ENCODE peak calls at places on chromosomes 5 and 9, in five cellular contexts. X is colonic mucosa, Q is AG10803, J is choroid plexus epithelial cell, G is Peyer's patch. C is an unnamed sample.

GRCh38 chr9:76373777-76374474 is 20.3 kb downstream of the RFK start:
- DNase-seq in X (no peak), Q (no peak), J (no peak), G (no peak), C (no peak)

GRCh38 chr9:9920425-9920824 is 692.4 kb downstream of the PTPRD start:
- DNase-seq in X (no peak), Q (no peak), J (peak; percentile 2), G (no peak), C (no peak)

GRCh38 chr5:176772271-176773210 is 37.8 kb upstream of the UNC5A start:
- DNase-seq in X (peak; percentile 11), Q (no peak), J (no peak), G (no peak), C (no peak)

GRCh38 chr9:25850803-25851202 is 172.6 kb upstream of the TUSC1 start:
- DNase-seq in X (no peak), Q (no peak), J (no peak), G (no peak), C (no peak)

GRCh38 chr5:171316258-171317121 is 7.4 kb downstream of the TLX3 start:
- DNase-seq in X (no peak), Q (no peak), J (no peak), G (no peak), C (no peak)

GRCh38 chr9:33108472-33108871 is 32.0 kb upstream of the SMU1 start:
- DNase-seq in X (no peak), Q (no peak), J (no peak), G (no peak), C (no peak)

GRCh38 chr5:171764265-171764664 is 21.4 kb upstream of the SMIM23 start:
- DNase-seq in X (no peak), Q (no peak), J (no peak), G (no peak), C (no peak)

GRCh38 chr5:35785601-35786085 is 71.0 kb upstream of the IL7R start:
- DNase-seq in X (no peak), Q (no peak), J (peak; percentile 35), G (no peak), C (no peak)

GRCh38 chr9:79980440-79980839 is 408.7 kb downstream of the TLE4 start:
- DNase-seq in X (no peak), Q (no peak), J (no peak), G (no peak), C (no peak)

GRCh38 chr5:55923177-55923872 is 71.4 kb downstream of the IL6ST start:
- DNase-seq in X (no peak), Q (no peak), J (no peak), G (no peak), C (no peak)

GRCh38 chr5:157303023-157303422 is 37.1 kb downstream of the CYFIP2 start:
- DNase-seq in X (no peak), Q (no peak), J (no peak), G (no peak), C (no peak)

GRCh38 chr5:139561655-139562451 is 714 bp downstream of the UBE2D2 start:
- DNase-seq in X (peak; percentile 56), Q (peak; percentile 37), J (peak; percentile 50), G (no peak), C (no peak)

GRCh38 chr5:112492291-112492690 is 73.2 kb upstream of the EPB41L4A start:
- DNase-seq in X (no peak), Q (peak; percentile 53), J (peak; percentile 78), G (no peak), C (no peak)

GRCh38 chr5:38532165-38532669 is 24.2 kb downstream of the LIFR start:
- DNase-seq in X (no peak), Q (no peak), J (no peak), G (no peak), C (no peak)

GRCh38 chr9:135014341-135015010 is 73.0 kb upstream of the OLFM1 start:
- DNase-seq in X (no peak), Q (no peak), J (no peak), G (peak; percentile 20), C (no peak)

GRCh38 chr5:75446068-75446467 is 65.4 kb downstream of the CERT1 start:
- DNase-seq in X (no peak), Q (no peak), J (no peak), G (no peak), C (no peak)

GRCh38 chr5:139388198-139388821 is 1.4 kb downstream of the MZB1 start:
- DNase-seq in X (peak; percentile 89), Q (peak; percentile 50), J (no peak), G (peak; percentile 86), C (no peak)

GRCh38 chr9:115643948-115644727 is 509.5 kb upstream of the PAPPA start:
- DNase-seq in X (no peak), Q (no peak), J (peak; percentile 50), G (no peak), C (no peak)

GRCh38 chr5:15525679-15526275 is 25.8 kb downstream of the FBXL7 start:
- DNase-seq in X (no peak), Q (peak; percentile 36), J (peak; percentile 86), G (no peak), C (no peak)

GRCh38 chr5:114305402-114306207 is 56.3 kb upstream of the KCNN2 start:
- DNase-seq in X (no peak), Q (peak; percentile 2), J (peak; percentile 71), G (no peak), C (no peak)

GRCh38 chr5:169576181-169576598 is 7.4 kb upstream of the SPDL1 start:
- DNase-seq in X (no peak), Q (peak; percentile 96), J (peak; percentile 71), G (no peak), C (no peak)

GRCh38 chr5:112718344-112718743 is 19.3 kb upstream of the APC start:
- DNase-seq in X (no peak), Q (no peak), J (no peak), G (no peak), C (no peak)

GRCh38 chr9:91483189-91483691 is 59.6 kb upstream of the NFIL3 start:
- DNase-seq in X (no peak), Q (peak; percentile 84), J (no peak), G (no peak), C (no peak)

GRCh38 chr5:82386576-82386975 is 108.4 kb upstream of the RPS23 start:
- DNase-seq in X (no peak), Q (no peak), J (no peak), G (no peak), C (no peak)

GRCh38 chr5:10525124-10525495 is 38.8 kb upstream of the ANKRD33B start:
- DNase-seq in X (no peak), Q (no peak), J (no peak), G (no peak), C (no peak)

GRCh38 chr9:127968717-127969383 is 11.9 kb downstream of the EEIG1 start:
- DNase-seq in X (peak; percentile 71), Q (peak; percentile 92), J (peak; percentile 80), G (peak; percentile 60), C (no peak)

GRCh38 chr5:138234651-138235050 is 21.5 kb upstream of the CDC23 start:
- DNase-seq in X (no peak), Q (no peak), J (no peak), G (no peak), C (no peak)

GRCh38 chr5:120465281-120465961 is 1.3 kb downstream of the PRR16 start:
- DNase-seq in X (peak; percentile 26), Q (peak; percentile 72), J (peak; percentile 67), G (peak; percentile 45), C (no peak)

GRCh38 chr9:73613092-73613701 is 461.5 kb downstream of the ANXA1 start:
- DNase-seq in X (no peak), Q (peak; percentile 9), J (peak; percentile 91), G (no peak), C (no peak)

GRCh38 chr5:10351199-10351881 is 2.2 kb upstream of the MARCHF6 start:
- DNase-seq in X (no peak), Q (peak; percentile 57), J (peak; percentile 97), G (no peak), C (no peak)

GRCh38 chr9:90095682-90096081 is 490.9 kb downstream of the GADD45G start:
- DNase-seq in X (no peak), Q (no peak), J (no peak), G (no peak), C (no peak)

GRCh38 chr9:134872482-134873231 is 8.0 kb upstream of the FCN2 start:
- DNase-seq in X (no peak), Q (no peak), J (no peak), G (no peak), C (no peak)

GRCh38 chr5:122180863-122181519 is 51.6 kb downstream of the ZNF474 start:
- DNase-seq in X (no peak), Q (peak; percentile 86), J (peak; percentile 92), G (no peak), C (no peak)
- H3K4me3 ChIP-seq in X (no peak overlapping the region), Q (peak overlapping the region; percentile 0), J (no peak overlapping the region), G (no peak overlapping the region), C (no peak overlapping the region)

DNA sequence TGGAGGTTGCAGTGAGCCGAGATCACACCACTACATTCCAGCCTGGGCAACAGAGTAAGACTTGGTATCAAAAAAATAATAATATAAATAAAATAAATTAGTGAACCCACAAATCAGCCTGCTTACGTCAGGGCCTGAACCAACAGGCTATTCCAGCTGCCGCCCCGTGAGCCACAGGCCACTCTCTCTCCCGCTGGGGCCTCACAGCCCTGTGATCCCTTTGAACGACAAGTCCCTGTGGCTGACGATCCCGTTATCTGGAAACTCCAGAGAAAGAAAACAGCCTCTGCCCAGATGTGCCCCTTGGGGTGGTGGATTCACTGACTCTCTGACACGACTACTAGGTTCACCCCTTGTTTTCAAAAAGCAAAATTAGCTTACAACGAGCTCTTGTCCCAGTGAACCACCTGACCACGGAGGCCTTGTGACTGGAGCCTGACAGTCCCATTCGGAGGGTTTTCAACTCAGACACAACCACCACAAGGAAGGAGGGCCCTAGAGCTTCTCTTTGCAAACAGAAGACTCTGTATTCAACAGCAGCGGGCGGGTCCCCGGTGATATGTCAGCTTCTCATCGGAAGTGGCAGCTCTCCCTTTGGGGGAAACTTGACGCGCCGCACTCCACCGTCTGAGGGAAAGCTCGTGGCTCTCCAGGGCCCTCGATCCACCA is 4.4 kb upstream of the DIPK1B start:
- DNase-seq in X (no peak), Q (no peak), J (no peak), G (no peak), C (no peak)
- H3K4me3 ChIP-seq in X (no peak overlapping the region), Q (no peak overlapping the region), J (no peak overlapping the region), G (no peak overlapping the region), C (no peak overlapping the region)

GRCh38 chr5:73812457-73812856 is 186.5 kb downstream of the ARHGEF28 start:
- DNase-seq in X (no peak), Q (no peak), J (no peak), G (no peak), C (no peak)
- H3K4me3 ChIP-seq in X (no peak overlapping the region), Q (no peak overlapping the region), J (no peak overlapping the region), G (no peak overlapping the region), C (no peak overlapping the region)

DNA sequence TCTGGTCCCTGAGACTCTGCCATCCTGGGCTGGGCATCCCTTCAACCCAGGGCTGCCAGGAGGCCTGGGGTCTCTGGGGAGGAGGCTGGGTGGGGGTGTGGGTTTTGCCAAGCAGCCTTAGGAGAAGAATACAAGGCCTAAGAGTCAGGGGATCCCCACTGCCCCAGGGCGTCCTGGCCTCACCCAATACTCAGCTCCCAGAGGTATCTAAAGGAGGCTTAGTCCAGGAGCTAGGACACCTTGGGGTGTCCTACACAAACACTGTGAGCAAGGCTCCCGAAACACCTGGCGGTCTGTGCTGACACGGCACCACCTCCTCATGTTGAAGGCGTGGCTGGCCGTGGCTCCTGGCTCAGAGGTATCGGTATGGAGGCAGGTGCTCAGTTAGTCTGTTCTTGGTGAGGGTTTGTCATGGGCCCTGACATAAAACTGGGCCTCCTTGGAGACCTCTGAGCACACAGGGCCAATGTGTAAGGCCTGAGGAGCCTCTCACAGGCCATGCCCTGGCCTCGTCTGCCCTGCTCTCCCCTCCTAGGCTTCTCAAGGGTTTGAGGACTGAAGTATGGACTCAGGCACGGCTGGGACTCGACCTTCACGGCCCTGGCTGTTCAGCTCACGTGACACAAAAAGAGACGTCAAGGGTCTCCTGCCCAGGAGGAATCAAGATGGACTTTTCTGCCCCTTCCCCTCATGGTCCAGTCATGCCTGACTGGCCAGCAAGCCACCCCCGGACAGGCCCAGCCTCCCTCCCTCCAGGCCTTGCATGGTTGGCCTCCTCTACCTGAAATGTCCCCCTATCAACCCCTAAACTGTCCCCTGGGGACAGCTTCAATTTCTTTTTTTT is 277.3 kb downstream of the FSTL4 start:
- DNase-seq in X (no peak), Q (no peak), J (no peak), G (peak; percentile 18), C (no peak)
- H3K4me3 ChIP-seq in X (no peak overlapping the region), Q (no peak overlapping the region), J (no peak overlapping the region), G (no peak overlapping the region), C (no peak overlapping the region)